ENCODE peak calls at places on chromosomes 16 and 17, in nine cellular contexts. G, R, W, P, L, K, Q, I and F are unnamed samples.

GRCh38 chr16:84478172-84478948 is 26.1 kb downstream of the MEAK7 start:
- DNase-seq in G (no peak), R (no peak), W (no peak), P (no peak), L (no peak), K (no peak), Q (peak; percentile 88), I (no peak), F (no peak)

GRCh38 chr16:48720266-48720665 is 110.3 kb upstream of the N4BP1 start:
- DNase-seq in G (no peak), R (peak; percentile 21), W (no peak), P (no peak), L (no peak), K (no peak), Q (peak; percentile 22), I (no peak), F (peak; percentile 3)

GRCh38 chr16:26992661-26993365 is 73.9 kb upstream of the C16orf82 start:
- DNase-seq in G (no peak), R (no peak), W (no peak), P (no peak), L (no peak), K (no peak), Q (no peak), I (no peak), F (no peak)

GRCh38 chr16:75206749-75207451 is at the start of gene CTRB2:
- DNase-seq in G (no peak), R (no peak), W (no peak), P (no peak), L (no peak), K (no peak), Q (no peak), I (no peak), F (no peak)

GRCh38 chr16:20766294-20766693 is 2.5 kb downstream of the ACSM3 start:
- DNase-seq in G (no peak), R (no peak), W (no peak), P (no peak), L (no peak), K (no peak), Q (no peak), I (no peak), F (no peak)

GRCh38 chr17:79581306-79581932 is 29.4 kb downstream of the RBFOX3 start:
- DNase-seq in G (no peak), R (no peak), W (no peak), P (no peak), L (no peak), K (no peak), Q (no peak), I (no peak), F (no peak)

GRCh38 chr16:86121611-86122010 is 222.6 kb downstream of the IRF8 start:
- DNase-seq in G (no peak), R (no peak), W (no peak), P (no peak), L (no peak), K (no peak), Q (no peak), I (no peak), F (no peak)

GRCh38 chr17:57445051-57445450 is 188.7 kb downstream of the MSI2 start:
- DNase-seq in G (peak; percentile 52), R (no peak), W (peak; percentile 78), P (no peak), L (no peak), K (no peak), Q (no peak), I (no peak), F (no peak)

GRCh38 chr17:21039839-21040575 is 2.8 kb downstream of the USP22 start:
- DNase-seq in G (peak; percentile 46), R (peak; percentile 33), W (peak; percentile 57), P (no peak), L (no peak), K (no peak), Q (peak; percentile 56), I (peak; percentile 53), F (peak; percentile 24)

GRCh38 chr17:1054656-1055055 is 57.7 kb downstream of the TIMM22 start:
- DNase-seq in G (no peak), R (no peak), W (no peak), P (no peak), L (no peak), K (no peak), Q (no peak), I (no peak), F (no peak)

GRCh38 chr17:69588739-69589334 is 174.3 kb downstream of the MAP2K6 start:
- DNase-seq in G (no peak), R (no peak), W (no peak), P (no peak), L (no peak), K (no peak), Q (no peak), I (no peak), F (no peak)

GRCh38 chr16:72091217-72091616 is 2.2 kb downstream of the TXNL4B start:
- DNase-seq in G (no peak), R (no peak), W (no peak), P (no peak), L (no peak), K (no peak), Q (no peak), I (no peak), F (no peak)

GRCh38 chr16:77288222-77288621 is 89.0 kb downstream of the SYCE1L start:
- DNase-seq in G (no peak), R (no peak), W (no peak), P (no peak), L (no peak), K (no peak), Q (peak; percentile 85), I (no peak), F (no peak)
- TF ChIP-seq POLR2A in G (no peak), R (no peak), W (no peak), P (no peak), L (no peak), K (no peak), Q (no peak), I (no peak), F (no peak)

DNA sequence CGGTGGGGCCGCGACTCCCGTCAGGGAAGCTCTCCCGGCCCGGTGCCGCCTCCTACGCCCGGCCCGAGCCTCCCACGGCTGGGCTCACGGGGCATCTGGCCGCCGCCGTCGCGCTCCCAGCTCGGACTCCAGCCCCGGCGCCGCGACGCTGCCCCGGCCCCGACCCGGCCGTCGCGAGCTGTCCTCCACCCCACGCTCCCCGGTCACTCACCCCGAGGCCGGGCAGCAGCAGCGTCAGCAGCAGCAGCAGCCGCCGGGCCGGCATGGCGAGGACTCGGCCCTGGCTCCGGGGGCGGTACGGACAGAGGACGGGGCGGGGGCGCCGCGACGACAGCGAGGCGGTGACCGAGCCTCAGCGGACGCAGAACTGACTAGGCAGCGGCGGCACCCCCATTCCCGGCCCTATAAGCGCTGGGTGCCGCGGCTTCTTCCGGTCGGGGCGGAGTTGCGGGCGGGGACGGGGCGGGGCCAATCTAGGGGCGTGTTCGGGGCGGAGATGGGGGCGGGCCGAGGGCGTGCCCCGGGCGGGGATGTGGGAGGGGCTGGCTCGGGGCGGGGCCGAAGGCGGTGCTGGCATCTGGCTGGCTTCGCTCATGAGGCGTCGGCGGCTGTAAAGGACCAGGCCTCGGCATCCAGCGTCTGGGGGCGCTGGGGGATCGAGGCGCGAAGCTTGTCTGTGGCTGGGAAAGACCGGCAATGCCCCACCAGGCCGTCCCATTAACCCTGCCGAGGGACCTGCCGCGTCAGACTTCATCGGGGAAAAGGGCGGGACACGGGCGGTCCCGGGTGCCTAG is at the start of gene ERN1:
- DNase-seq in G (peak; percentile 91), R (peak; percentile 95), W (peak; percentile 95), P (peak; percentile 76), L (peak; percentile 92), K (peak; percentile 85), Q (peak; percentile 91), I (peak; percentile 86), F (peak; percentile 93)
- TF ChIP-seq POLR2A in G (peak; percentile 55), R (peak; percentile 88), W (peak; percentile 98), P (peak; percentile 91), L (peak; percentile 92), K (peak; percentile 69), Q (peak; percentile 94), I (peak; percentile 92), F (peak; percentile 85)

GRCh38 chr17:28714281-28714680 is 2.6 kb upstream of the PROCA1 start:
- DNase-seq in G (no peak), R (no peak), W (no peak), P (no peak), L (no peak), K (no peak), Q (no peak), I (no peak), F (no peak)

GRCh38 chr17:28712705-28713415 is 1.2 kb upstream of the PROCA1 start:
- DNase-seq in G (no peak), R (no peak), W (no peak), P (no peak), L (no peak), K (no peak), Q (no peak), I (no peak), F (no peak)

GRCh38 chr17:28712037-28712704 is 483 bp upstream of the PROCA1 start:
- DNase-seq in G (no peak), R (peak; percentile 83), W (no peak), P (no peak), L (peak; percentile 52), K (peak; percentile 19), Q (no peak), I (no peak), F (no peak)

GRCh38 chr17:28711723-28712036 is at the start of gene PROCA1:
- DNase-seq in G (no peak), R (peak; percentile 72), W (no peak), P (no peak), L (no peak), K (no peak), Q (no peak), I (no peak), F (no peak)

GRCh38 chr17:28710948-28711722 is 553 bp downstream of the PROCA1 start:
- DNase-seq in G (peak; percentile 68), R (peak; percentile 98), W (peak; percentile 97), P (peak; percentile 48), L (peak; percentile 93), K (peak; percentile 83), Q (peak; percentile 85), I (peak; percentile 46), F (peak; percentile 82)
- TF ChIP-seq POLR2A in G (no peak), R (peak; percentile 92), W (peak; percentile 81), P (peak; percentile 73), L (peak; percentile 79), K (peak; percentile 71), Q (peak; percentile 84), I (peak; percentile 82), F (no peak)

GRCh38 chr17:76270127-76270592 is 5.0 kb downstream of the UBALD2 start:
- DNase-seq in G (no peak), R (peak; percentile 77), W (no peak), P (no peak), L (no peak), K (no peak), Q (no peak), I (no peak), F (no peak)

GRCh38 chr17:76268991-76269981 is 4.1 kb downstream of the UBALD2 start:
- DNase-seq in G (no peak), R (peak; percentile 67), W (no peak), P (no peak), L (no peak), K (no peak), Q (no peak), I (no peak), F (peak; percentile 35)

GRCh38 chr17:76266244-76266938 is 1.2 kb downstream of the UBALD2 start:
- DNase-seq in G (no peak), R (no peak), W (peak; percentile 52), P (no peak), L (no peak), K (no peak), Q (peak; percentile 30), I (no peak), F (peak; percentile 35)

GRCh38 chr17:76267051-76267576 is 2.0 kb downstream of the UBALD2 start:
- DNase-seq in G (no peak), R (no peak), W (no peak), P (no peak), L (no peak), K (no peak), Q (no peak), I (no peak), F (no peak)

GRCh38 chr17:76268015-76268749 is 3.0 kb downstream of the UBALD2 start:
- DNase-seq in G (peak; percentile 84), R (peak; percentile 87), W (no peak), P (no peak), L (peak; percentile 61), K (peak; percentile 83), Q (peak; percentile 45), I (no peak), F (peak; percentile 57)
- TF ChIP-seq POLR2A in G (peak; percentile 14), R (peak; percentile 73), W (no peak), P (peak; percentile 14), L (peak; percentile 8), K (peak; percentile 73), Q (peak; percentile 37), I (no peak), F (peak; percentile 16)